ENCODE peak calls at places on chromosomes 1 and 21, in four cellular contexts. S is Panc1, U is tibial artery, X is endothelial cell of umbilical vein. Q is an unnamed sample.

GRCh38 chr1:161440312-161440894 is 64.9 kb upstream of the FCGR2A start:
- DNase-seq in U (no peak), S (no peak), X (peak), Q (peak)

GRCh38 chr1:27382950-27383627 is at the start of gene CD164L2:
- DNase-seq in X (no peak), S (no peak), U (no peak), Q (no peak)

GRCh38 chr21:16193758-16194606 is 464.2 kb downstream of the USP25 start:
- DNase-seq in U (peak), S (no peak), X (peak), Q (peak)

GRCh38 chr1:169890761-169891538 is 2.7 kb downstream of the SCYL3 start:
- DNase-seq in S (no peak), U (no peak), X (peak), Q (no peak)

GRCh38 chr1:192123212-192123611 is 35.0 kb upstream of the RGS18 start:
- DNase-seq in X (no peak), S (no peak), U (no peak), Q (no peak)

GRCh38 chr1:40770296-40771070 is 13.1 kb upstream of the KCNQ4 start:
- DNase-seq in S (no peak), U (no peak), X (no peak), Q (no peak)

GRCh38 chr1:175865041-175865766 is 121.8 kb upstream of the TNR start:
- DNase-seq in S (no peak), U (no peak), X (no peak), Q (no peak)

GRCh38 chr1:236394905-236395779 is 1.1 kb downstream of the EDARADD start:
- DNase-seq in S (no peak), U (no peak), X (peak), Q (peak)

GRCh38 chr1:25619101-25619890 is 2.7 kb downstream of the MAN1C1 start:
- DNase-seq in X (peak), S (no peak), U (no peak), Q (no peak)

GRCh38 chr1:29669488-29669871 is 433.2 kb downstream of the PTPRU start:
- DNase-seq in X (no peak), U (peak), S (no peak), Q (no peak)

GRCh38 chr1:32101233-32101681 is 6.6 kb upstream of the KPNA6 start:
- DNase-seq in S (no peak), U (no peak), X (no peak), Q (peak)

GRCh38 chr1:31633117-31633516 is 11.6 kb downstream of the PEF1 start:
- DNase-seq in X (no peak), U (no peak), S (no peak), Q (peak)

GRCh38 chr1:239317948-239318347 is 68.4 kb upstream of the CHRM3 start:
- DNase-seq in X (no peak), U (no peak), S (no peak), Q (no peak)

GRCh38 chr1:224340711-224341384 is 10.9 kb upstream of the NVL start:
- DNase-seq in S (no peak), X (peak), U (no peak), Q (no peak)

GRCh38 chr21:27451116-27451515 is 484.2 kb upstream of the ADAMTS5 start:
- DNase-seq in X (no peak), S (no peak), U (no peak), Q (no peak)

GRCh38 chr1:103265551-103265950 is 157.2 kb upstream of the COL11A1 start:
- DNase-seq in X (no peak), S (no peak), U (no peak), Q (peak)

GRCh38 chr1:50109647-50110075 is 941 bp downstream of the ELAVL4 start:
- DNase-seq in U (no peak), S (no peak), X (no peak), Q (no peak)

GRCh38 chr1:88773540-88774150 is 89.6 kb downstream of the PKN2 start:
- DNase-seq in S (peak), X (no peak), U (no peak), Q (peak)

GRCh38 chr1:4652631-4653327 is 1.6 kb upstream of the AJAP1 start:
- DNase-seq in X (peak), S (no peak), U (no peak), Q (peak)

GRCh38 chr1:63878914-63879313 is 105.1 kb downstream of the ROR1 start:
- DNase-seq in S (no peak), U (no peak), X (no peak), Q (peak)

GRCh38 chr1:169364948-169365347 is 2.6 kb downstream of the NME7 start:
- DNase-seq in S (no peak), X (no peak), U (no peak), Q (peak)

GRCh38 chr21:38669186-38669585 is 136.5 kb upstream of the ETS2 start:
- DNase-seq in X (peak), S (no peak), U (no peak), Q (peak)

GRCh38 chr1:203627819-203628184 is 1.2 kb downstream of the ATP2B4 start:
- DNase-seq in U (no peak), X (peak), S (no peak), Q (peak)

GRCh38 chr1:174023438-174023837 is 1.3 kb upstream of the RC3H1 start:
- DNase-seq in S (no peak), U (no peak), X (peak), Q (peak)

DNA sequence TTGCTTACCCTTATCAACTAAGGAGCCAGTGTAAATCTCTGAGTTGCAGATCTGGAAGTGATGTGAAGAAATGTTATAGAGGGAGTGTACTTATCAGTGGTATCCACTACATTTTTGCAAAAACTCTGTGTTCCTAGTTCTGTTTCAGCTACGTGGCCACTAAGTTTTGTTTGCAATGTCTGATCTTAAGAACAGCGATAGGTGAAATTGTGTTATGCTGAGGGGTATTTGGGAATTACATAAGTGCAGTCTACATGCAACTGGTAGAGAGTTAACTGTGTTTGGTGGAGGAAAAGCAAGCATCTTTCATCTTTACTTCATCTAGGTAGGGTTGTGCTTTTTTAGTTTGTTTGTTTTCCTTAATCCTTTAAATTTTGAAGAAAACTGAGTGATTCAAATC is 198.8 kb upstream of the SGIP1 start:
- DNase-seq in S (no peak), U (no peak), X (peak), Q (no peak)
- H3K4me3 ChIP-seq in S (no peak), U (peak), X (peak), Q (peak)

GRCh38 chr1:28437260-28437923 is 67.9 kb downstream of the PHACTR4 start:
- DNase-seq in U (peak), S (peak), X (peak), Q (peak)
- TF ChIP-seq CTCF in U (no peak), S (no peak), X (no peak), Q (no peak)

GRCh38 chr1:199311478-199312242 is 672.8 kb downstream of the PTPRC start:
- DNase-seq in S (no peak), X (no peak), U (no peak), Q (no peak)
- H3K4me3 ChIP-seq in S (no peak), X (no peak), U (no peak), Q (no peak)

GRCh38 chr1:246931549-246932365 is at the start of gene AHCTF1:
- DNase-seq in S (peak), X (peak), U (peak), Q (peak)
- TF ChIP-seq CTCF in S (no peak), X (no peak), U (peak), Q (no peak)

GRCh38 chr1:230423936-230424335 is 2.2 kb downstream of the PGBD5 start:
- DNase-seq in U (no peak), X (no peak), S (no peak), Q (no peak)

GRCh38 chr1:230424440-230425251 is 1.5 kb downstream of the PGBD5 start:
- DNase-seq in U (no peak), X (no peak), S (no peak), Q (no peak)

GRCh38 chr1:230427477-230427876 is 1.3 kb upstream of the PGBD5 start:
- DNase-seq in S (no peak), U (no peak), X (no peak), Q (no peak)

GRCh38 chr1:230426246-230427101 is at the start of gene PGBD5:
- DNase-seq in S (no peak), X (peak), U (peak), Q (peak)

DNA sequence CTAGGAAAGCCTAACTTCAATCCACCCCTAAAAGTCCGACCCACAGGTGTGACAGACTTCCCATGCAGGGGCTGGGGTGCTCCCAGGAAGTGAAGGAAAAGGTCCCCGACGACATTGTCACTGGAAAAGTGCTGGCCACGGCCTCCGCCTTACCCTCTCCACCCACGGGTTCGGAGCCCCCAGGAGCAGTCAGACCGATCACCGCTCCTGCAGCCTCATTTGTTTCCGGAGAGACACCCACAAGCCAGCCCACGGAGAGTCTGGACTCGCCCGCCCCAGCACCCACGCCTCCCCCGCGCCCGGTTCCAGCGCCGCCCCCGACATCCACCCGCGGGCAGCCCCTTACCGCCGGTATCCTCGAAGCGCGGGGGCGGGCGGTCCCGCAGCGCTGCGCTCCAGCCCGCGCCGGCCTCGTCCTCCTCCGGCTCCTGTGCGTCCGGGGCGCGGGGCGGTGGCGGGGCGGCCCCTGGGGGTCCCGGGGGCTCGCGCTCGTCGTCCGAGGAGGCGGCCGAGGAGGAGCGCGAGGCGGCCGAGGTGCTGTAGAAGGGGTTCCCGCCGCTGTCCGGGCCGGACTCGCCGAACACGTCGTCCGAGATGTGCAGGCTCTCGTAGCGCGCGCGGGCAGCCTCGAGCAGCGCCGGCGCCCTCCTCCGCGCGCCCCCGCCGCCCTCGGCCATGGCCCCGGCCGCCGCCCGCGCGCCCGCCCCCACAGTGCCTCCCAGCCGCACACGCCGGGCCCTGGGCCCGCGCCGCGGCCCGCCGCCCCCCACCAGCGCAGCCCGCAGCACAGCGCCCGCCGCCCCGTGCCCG is 675 bp downstream of the PGBD5 start:
- DNase-seq in U (no peak), X (no peak), S (no peak), Q (no peak)
- H3K4me3 ChIP-seq in U (peak), X (no peak), S (no peak), Q (no peak)

GRCh38 chr1:96722161-96722908 is 751 bp downstream of the PTBP2 start:
- DNase-seq in X (peak), S (peak), U (peak), Q (peak)

GRCh38 chr1:96721053-96721381 is 567 bp upstream of the PTBP2 start:
- DNase-seq in U (no peak), S (peak), X (no peak), Q (no peak)

GRCh38 chr1:96723372-96723771 is 1.8 kb downstream of the PTBP2 start:
- DNase-seq in U (no peak), S (no peak), X (no peak), Q (no peak)

GRCh38 chr1:96721382-96722160 is at the start of gene PTBP2:
- DNase-seq in S (peak), X (peak), U (peak), Q (peak)
- TF ChIP-seq CTCF in S (no peak), X (no peak), U (no peak), Q (no peak)

GRCh38 chr1:11691302-11691914 is at the start of gene DRAXIN:
- DNase-seq in S (no peak), U (no peak), X (no peak), Q (no peak)
- H3K4me3 ChIP-seq in S (peak), U (no peak), X (peak), Q (no peak)

GRCh38 chr1:233421293-233421692 is 93.8 kb downstream of the MAP3K21 start:
- DNase-seq in S (no peak), U (no peak), X (no peak), Q (no peak)

GRCh38 chr1:233427907-233428306 is 100.4 kb downstream of the MAP3K21 start:
- DNase-seq in U (no peak), S (no peak), X (no peak), Q (no peak)

DNA sequence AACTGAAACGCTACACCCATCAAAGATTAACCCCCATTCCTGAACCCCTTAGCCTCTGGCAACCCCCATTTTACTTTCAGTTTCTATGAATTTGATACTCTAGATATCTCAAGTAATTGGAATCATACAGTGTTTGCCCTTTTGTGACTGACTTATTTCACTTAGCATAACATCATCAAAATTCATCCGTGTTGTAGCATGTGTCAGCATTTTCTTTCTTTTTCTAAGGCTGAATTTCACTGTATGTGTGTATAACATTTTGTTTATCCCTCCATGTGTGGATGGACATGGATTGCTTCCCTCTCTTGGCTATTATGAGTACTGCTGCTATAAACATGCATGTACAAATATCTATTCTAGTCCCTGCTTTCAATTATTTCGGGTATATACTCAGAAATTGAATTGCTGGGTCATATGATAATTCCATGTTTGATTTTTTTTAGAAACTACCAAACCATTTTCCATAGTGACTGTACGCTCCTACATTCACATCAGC is 97.3 kb downstream of the MAP3K21 start:
- DNase-seq in X (no peak), S (no peak), U (no peak), Q (no peak)
- TF ChIP-seq CTCF in X (no peak), S (peak), U (no peak), Q (no peak)

Q was measured in cardiac fibroblast.